ENCODE peak calls at places on chromosomes 4 and X, in six cellular contexts. U is psoas muscle, H is ovary, W is fibroblast of mammary gland, S is fibroblast of lung, L is Peyer's patch. I is an unnamed sample.

GRCh38 chr4:148355442-148356123 is 86.6 kb downstream of the NR3C2 start:
- DNase-seq in H (no peak), L (no peak), W (no peak), U (no peak), S (no peak), I (no peak)

GRCh38 chrX:150767045-150767395 is 73.8 kb downstream of the MTMR1 start:
- DNase-seq in S (no peak), W (peak), H (no peak), U (no peak), L (no peak), I (peak)

GRCh38 chr4:112516401-112517066 is 554 bp upstream of the NEUROG2 start:
- DNase-seq in S (no peak), W (no peak), U (no peak), L (no peak), H (no peak), I (no peak)

GRCh38 chrX:104864296-104864695 is 298.3 kb downstream of the IL1RAPL2 start:
- DNase-seq in L (no peak), H (no peak), W (peak), U (no peak), S (no peak), I (no peak)

GRCh38 chr4:83267121-83267834 is 17.3 kb downstream of the COQ2 start:
- DNase-seq in L (no peak), H (no peak), S (peak), W (peak), U (no peak), I (no peak)

GRCh38 chr4:71713611-71714203 is 70.2 kb downstream of the GC start:
- DNase-seq in U (no peak), L (no peak), W (peak), S (peak), H (no peak), I (peak)

GRCh38 chrX:580020-580419 is 50.6 kb upstream of the SHOX start:
- DNase-seq in H (no peak), U (no peak), L (no peak), S (no peak), W (no peak), I (no peak)

GRCh38 chrX:50978920-50979660 is 68.6 kb downstream of the BMP15 start:
- DNase-seq in L (no peak), U (no peak), H (no peak), S (no peak), W (no peak), I (no peak)

GRCh38 chrX:38577738-38578137 is 16.4 kb downstream of the TSPAN7 start:
- DNase-seq in W (no peak), U (no peak), S (no peak), L (no peak), H (no peak), I (no peak)

GRCh38 chr4:163071308-163071707 is 95.4 kb downstream of the NAF1 start:
- DNase-seq in W (no peak), U (no peak), S (peak), L (no peak), H (no peak), I (no peak)

GRCh38 chr4:160038560-160038959 is 935.7 kb downstream of the RAPGEF2 start:
- DNase-seq in U (no peak), H (no peak), W (no peak), S (no peak), L (no peak), I (no peak)

GRCh38 chrX:150372756-150373155 is 9.6 kb downstream of the MAMLD1 start:
- DNase-seq in U (no peak), L (no peak), S (no peak), H (no peak), W (no peak), I (no peak)

GRCh38 chr4:23312686-23313085 is 577.2 kb downstream of the PPARGC1A start:
- DNase-seq in L (no peak), H (no peak), U (no peak), S (no peak), W (no peak), I (no peak)

GRCh38 chrX:135632353-135632752 is 81.1 kb upstream of the CT45A1 start:
- DNase-seq in S (no peak), L (no peak), W (no peak), H (no peak), U (no peak), I (no peak)

GRCh38 chr4:69360271-69360670 is 80.0 kb downstream of the UGT2B28 start:
- DNase-seq in L (no peak), W (no peak), H (no peak), S (no peak), U (no peak), I (no peak)

GRCh38 chr4:154086247-154086646 is 297.4 kb upstream of the SFRP2 start:
- DNase-seq in S (no peak), L (no peak), U (no peak), H (no peak), W (no peak), I (no peak)

GRCh38 chr4:83139514-83140156 is 25.1 kb upstream of the PLAC8 start:
- DNase-seq in L (no peak), H (no peak), S (no peak), W (peak), U (no peak), I (no peak)

GRCh38 chr4:87543835-87544461 is 14.8 kb upstream of the SPARCL1 start:
- DNase-seq in U (no peak), L (no peak), H (no peak), S (peak), W (peak), I (no peak)
- TF ChIP-seq CTCF in U (peak), L (no peak), H (no peak), S (peak), W (peak), I (peak)

GRCh38 chr4:156952078-156952759 is 19.4 kb downstream of the PDGFC start:
- DNase-seq in H (no peak), W (no peak), U (no peak), L (no peak), S (no peak), I (no peak)
- H3K4me3 ChIP-seq in H (no peak), W (no peak), U (no peak), L (no peak), S (no peak), I (no peak)

GRCh38 chr4:43875655-43876054 is 573.0 kb downstream of the KCTD8 start:
- DNase-seq in H (no peak), L (no peak), S (no peak), U (no peak), W (no peak), I (no peak)
- TF ChIP-seq CTCF in H (no peak), L (no peak), S (no peak), U (no peak), W (no peak), I (no peak)

GRCh38 chr4:143337600-143338287 is 1.1 kb downstream of the GAB1 start:
- DNase-seq in L (peak), W (peak), S (peak), H (peak), U (peak), I (no peak)
- H3K4me3 ChIP-seq in L (peak), W (peak), S (peak), H (peak), U (peak), I (peak)

DNA sequence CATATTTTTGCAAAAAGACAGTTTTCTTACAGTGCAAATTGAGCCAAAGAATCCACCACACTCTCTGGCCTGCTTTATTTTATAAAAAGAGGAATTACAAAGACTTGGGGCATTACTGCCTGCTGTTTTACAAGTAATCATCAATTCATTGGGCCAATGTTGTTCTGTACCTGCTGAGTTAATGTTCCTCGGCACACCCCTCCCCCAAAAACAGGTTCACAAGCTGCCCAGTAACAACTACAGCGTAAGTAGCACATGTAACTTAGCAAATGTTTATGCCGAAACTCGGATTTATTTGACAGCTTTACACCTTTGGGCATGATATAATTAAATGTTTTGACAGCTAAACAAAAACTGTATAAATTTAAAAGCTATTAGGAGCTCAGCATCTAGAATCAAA is 214.6 kb upstream of the MAB21L2 start:
- DNase-seq in L (no peak), H (no peak), S (no peak), U (no peak), W (no peak), I (no peak)
- TF ChIP-seq CTCF in L (no peak), H (no peak), S (no peak), U (no peak), W (no peak), I (no peak)

I was measured in HFF-Myc.